ENCODE peak calls at places on chromosomes 5 and 9, in eight cellular contexts. X, T, S, C, O, I, J and K are unnamed samples.

GRCh38 chr5:138975098-138975847 is 100.1 kb upstream of the LRRTM2 start:
- DNase-seq in I (peak), X (peak), J (no peak), O (peak), C (no peak), T (peak), S (no peak), K (peak)

GRCh38 chr5:176803943-176804498 is 6.3 kb upstream of the UNC5A start:
- DNase-seq in T (no peak), X (peak), I (no peak), C (no peak), S (no peak), O (no peak), J (peak), K (peak)

GRCh38 chr5:35777358-35778087 is 79.2 kb upstream of the IL7R start:
- DNase-seq in S (no peak), I (peak), X (peak), T (peak), C (peak), O (peak), J (peak), K (peak)

GRCh38 chr9:122368642-122369041 is 2.2 kb upstream of the PTGS1 start:
- DNase-seq in J (no peak), S (no peak), T (no peak), O (no peak), C (no peak), X (no peak), I (no peak), K (no peak)

GRCh38 chr9:131839281-131840084 is 99.6 kb upstream of the RAPGEF1 start:
- DNase-seq in X (peak), I (peak), O (peak), C (peak), J (no peak), T (peak), S (no peak), K (peak)

GRCh38 chr5:131541071-131541470 is 94.0 kb downstream of the RAPGEF6 start:
- DNase-seq in I (no peak), X (no peak), O (no peak), T (no peak), C (no peak), J (no peak), S (no peak), K (no peak)

GRCh38 chr9:36345103-36345846 is 54.8 kb downstream of the RNF38 start:
- DNase-seq in I (no peak), C (no peak), X (no peak), J (no peak), T (no peak), O (no peak), S (no peak), K (no peak)

GRCh38 chr9:75890541-75891276 is at the start of gene PCSK5:
- DNase-seq in S (peak), T (peak), J (peak), X (peak), C (peak), O (peak), I (peak), K (peak)

GRCh38 chr9:137975527-137975913 is 97.9 kb downstream of the CACNA1B start:
- DNase-seq in C (no peak), I (no peak), S (no peak), X (no peak), T (no peak), O (no peak), J (no peak), K (no peak)

GRCh38 chr5:115857621-115858349 is 16.1 kb downstream of the AP3S1 start:
- DNase-seq in X (peak), S (no peak), T (peak), J (no peak), C (peak), O (peak), I (no peak), K (peak)

GRCh38 chr5:136492587-136492986 is 127.2 kb upstream of the TRPC7 start:
- DNase-seq in I (no peak), S (no peak), X (no peak), O (no peak), T (no peak), J (no peak), C (no peak), K (no peak)

GRCh38 chr5:51598026-51598425 is 214.8 kb downstream of the ISL1 start:
- DNase-seq in T (no peak), S (no peak), C (no peak), I (no peak), X (no peak), O (no peak), J (no peak), K (no peak)

GRCh38 chr5:64979518-64979917 is 210.8 kb downstream of the CWC27 start:
- DNase-seq in I (no peak), J (no peak), T (no peak), S (no peak), C (no peak), O (no peak), X (no peak), K (no peak)